ENCODE peak calls at places on chromosomes 7 and 10, in five cellular contexts. L is H1, G is mesenchymal stem cell, W is neuronal stem cell, O is trophoblast cell. V is an unnamed sample.
A peak's percentile ranks its signal among the peaks of the same experiment; 100 is the strongest.

GRCh38 chr7:116955801-116956514 is 2.7 kb downstream of the ST7 start:
- DNase-seq in O (peak; percentile 19), L (no peak), G (no peak), W (no peak), V (no peak)

GRCh38 chr10:61628199-61628874 is 34.4 kb upstream of the CABCOCO1 start:
- DNase-seq in L (no peak), O (peak; percentile 14), W (no peak), G (peak; percentile 50), V (no peak)

GRCh38 chr10:72170263-72170662 is 45.5 kb upstream of the ANAPC16 start:
- DNase-seq in L (no peak), G (no peak), O (no peak), W (no peak), V (no peak)

GRCh38 chr10:43809211-43809930 is 160.7 kb upstream of the ZNF32 start:
- DNase-seq in W (no peak), L (no peak), O (no peak), G (peak; percentile 86), V (no peak)

GRCh38 chr7:132009778-132010177 is 453.4 kb upstream of the PODXL start:
- DNase-seq in W (no peak), O (no peak), L (no peak), G (no peak), V (no peak)

GRCh38 chr7:146443102-146443501 is 326.5 kb downstream of the CNTNAP2 start:
- DNase-seq in O (no peak), W (no peak), L (no peak), G (no peak), V (no peak)

GRCh38 chr7:98355250-98355538 is 45.7 kb downstream of the BAIAP2L1 start:
- DNase-seq in W (no peak), L (no peak), O (no peak), G (no peak), V (no peak)

GRCh38 chr10:105237685-105238084 is 596.6 kb downstream of the SORCS3 start:
- DNase-seq in O (no peak), G (no peak), W (no peak), L (no peak), V (no peak)

GRCh38 chr7:130966246-130967009 is 232.4 kb upstream of the KLF14 start:
- DNase-seq in L (no peak), O (no peak), W (no peak), G (no peak), V (no peak)

GRCh38 chr7:33590902-33591301 is 314.4 kb upstream of the BMPER start:
- DNase-seq in G (peak; percentile 48), O (no peak), L (no peak), W (no peak), V (no peak)

GRCh38 chr7:74297516-74298233 is 8.5 kb downstream of the CLIP2 start:
- DNase-seq in L (no peak), O (peak; percentile 42), G (no peak), W (no peak), V (no peak)

GRCh38 chr7:18700147-18700546 is 204.6 kb downstream of the HDAC9 start:
- DNase-seq in G (no peak), L (no peak), O (no peak), W (no peak), V (peak; percentile 54)

GRCh38 chr10:11874568-11875182 is 51.5 kb downstream of the PROSER2 start:
- DNase-seq in G (peak; percentile 55), L (no peak), O (peak; percentile 77), W (peak; percentile 90), V (peak; percentile 74)

GRCh38 chr10:23173549-23174074 is 18.5 kb upstream of the PTF1A start:
- DNase-seq in O (no peak), G (no peak), W (no peak), L (no peak), V (no peak)

GRCh38 chr7:47584128-47584865 is 2.4 kb upstream of the TNS3 start:
- DNase-seq in G (no peak), W (no peak), O (no peak), L (no peak), V (no peak)

GRCh38 chr7:116573541-116573940 is 48.7 kb downstream of the CAV1 start:
- DNase-seq in O (no peak), W (no peak), L (no peak), G (no peak), V (no peak)

GRCh38 chr10:123571978-123572377 is 94.2 kb upstream of the GPR26 start:
- DNase-seq in L (no peak), G (no peak), W (no peak), O (no peak), V (peak; percentile 20)

GRCh38 chr7:22083711-22084289 is 138.1 kb upstream of the CDCA7L start:
- DNase-seq in O (no peak), L (no peak), G (no peak), W (no peak), V (no peak)

GRCh38 chr7:151540146-151540545 is 20.5 kb upstream of the RHEB start:
- DNase-seq in O (no peak), G (no peak), L (no peak), W (no peak), V (no peak)

GRCh38 chr10:88804083-88804812 is 1.7 kb downstream of the LIPM start:
- DNase-seq in G (no peak), O (no peak), W (no peak), L (no peak), V (peak; percentile 39)

GRCh38 chr7:5620459-5620881 is 161.0 kb downstream of the RNF216 start:
- DNase-seq in W (no peak), O (no peak), L (no peak), G (no peak), V (no peak)

GRCh38 chr10:77289790-77290189 is 347.8 kb downstream of the KCNMA1 start:
- DNase-seq in W (no peak), O (no peak), G (peak; percentile 83), L (no peak), V (no peak)

GRCh38 chr7:3537210-3537875 is 236.3 kb downstream of the SDK1 start:
- DNase-seq in L (no peak), W (no peak), G (peak; percentile 66), O (no peak), V (no peak)

GRCh38 chr7:50267525-50268041 is 36.9 kb upstream of the IKZF1 start:
- DNase-seq in G (no peak), O (no peak), W (no peak), L (no peak), V (no peak)

GRCh38 chr7:26202019-26202985 is 757 bp downstream of the CBX3 start:
- DNase-seq in O (no peak), L (no peak), G (no peak), W (no peak), V (no peak)

GRCh38 chr7:93622036-93622714 is 47.7 kb upstream of the CALCR start:
- DNase-seq in O (peak; percentile 41), W (no peak), L (no peak), G (peak; percentile 33), V (peak; percentile 35)

GRCh38 chr10:6200588-6201510 is 1.9 kb upstream of the PFKFB3 start:
- DNase-seq in O (no peak), G (peak; percentile 32), L (no peak), W (peak; percentile 24), V (peak; percentile 41)

GRCh38 chr7:47355684-47356083 is 226.2 kb downstream of the TNS3 start:
- DNase-seq in O (no peak), G (no peak), W (no peak), L (no peak), V (no peak)

GRCh38 chr10:31152421-31153133 is 120.9 kb upstream of the ZNF438 start:
- DNase-seq in L (no peak), W (no peak), G (no peak), O (no peak), V (no peak)

GRCh38 chr10:12847361-12847975 is 154.0 kb downstream of the CCDC3 start:
- DNase-seq in O (peak; percentile 30), G (no peak), W (no peak), L (peak; percentile 63), V (peak; percentile 88)

GRCh38 chr7:92723205-92723604 is 113.2 kb downstream of the CDK6 start:
- DNase-seq in O (no peak), G (peak; percentile 39), W (no peak), L (no peak), V (no peak)

GRCh38 chr7:7175075-7175695 is 7.2 kb upstream of the C1GALT1 start:
- DNase-seq in G (no peak), W (no peak), O (no peak), L (no peak), V (no peak)

GRCh38 chr7:138519061-138519798 is 59.2 kb downstream of the TRIM24 start:
- DNase-seq in O (no peak), W (no peak), G (no peak), L (no peak), V (no peak)

GRCh38 chr7:132381742-132382472 is 194.4 kb downstream of the PLXNA4 start:
- DNase-seq in W (no peak), G (no peak), L (no peak), O (no peak), V (no peak)

GRCh38 chr10:17001961-17002749 is 127.5 kb downstream of the CUBN start:
- DNase-seq in O (no peak), L (no peak), G (peak; percentile 99), W (no peak), V (no peak)

GRCh38 chr10:986137-986825 is 2.0 kb upstream of the GTPBP4 start:
- DNase-seq in G (peak; percentile 49), O (peak; percentile 30), L (no peak), W (no peak), V (no peak)

GRCh38 chr7:131642429-131642828 is 86.0 kb upstream of the PODXL start:
- DNase-seq in G (no peak), L (no peak), O (no peak), W (no peak), V (no peak)

GRCh38 chr7:135685306-135686084 is 23.2 kb downstream of the STMP1 start:
- DNase-seq in O (no peak), W (no peak), L (no peak), G (peak; percentile 40), V (no peak)

GRCh38 chr10:80144302-80145131 is 12.0 kb downstream of the PLAC9 start:
- DNase-seq in O (peak; percentile 44), G (no peak), W (no peak), L (no peak), V (peak; percentile 46)

GRCh38 chr7:129367349-129367699 is 66.9 kb upstream of the STRIP2 start:
- DNase-seq in W (no peak), L (no peak), O (no peak), G (no peak), V (no peak)
- H2BK12ac ChIP-seq in W (no peak overlapping the region), L (no peak overlapping the region), O (no peak overlapping the region), G (no peak overlapping the region), V (no peak overlapping the region)

GRCh38 chr7:46178685-46179084 is 257.6 kb upstream of the IGFBP3 start:
- DNase-seq in G (no peak), L (peak; percentile 19), O (no peak), W (no peak), V (no peak)
- H4K8ac ChIP-seq in G (no peak overlapping the region), L (no peak overlapping the region), O (no peak overlapping the region), W (no peak overlapping the region), V (no peak overlapping the region)

GRCh38 chr10:82319046-82319445 is 444.1 kb downstream of the NRG3 start:
- DNase-seq in O (no peak), W (no peak), L (no peak), G (no peak), V (no peak)
- H2BK12ac ChIP-seq in O (no peak overlapping the region), W (no peak overlapping the region), L (no peak overlapping the region), G (no peak overlapping the region), V (no peak overlapping the region)

GRCh38 chr7:23700058-23700457 is 10.0 kb upstream of the STK31 start:
- DNase-seq in W (no peak), L (no peak), O (no peak), G (no peak), V (no peak)
- H4K8ac ChIP-seq in W (no peak overlapping the region), L (no peak overlapping the region), O (no peak overlapping the region), G (no peak overlapping the region), V (no peak overlapping the region)

GRCh38 chr10:32211046-32211363 is 136.0 kb downstream of the EPC1 start:
- DNase-seq in G (no peak), O (no peak), W (no peak), L (no peak), V (no peak)
- H2BK12ac ChIP-seq in G (no peak overlapping the region), O (no peak overlapping the region), W (no peak overlapping the region), L (no peak overlapping the region), V (no peak overlapping the region)

V was measured in H9.